ENCODE peak calls at places on chromosomes 13 and 19, in five cellular contexts. U is psoas muscle, Y is body of pancreas, Z is AG04450, S is AG04449. V is an unnamed sample.

GRCh38 chr19:56084835-56085536 is 36.1 kb downstream of the ZNF787 start:
- DNase-seq in Z (no peak), S (no peak), Y (no peak), U (no peak), V (no peak)

GRCh38 chr19:34484328-34484727 is 2.8 kb downstream of the WTIP start:
- DNase-seq in S (no peak), U (no peak), Z (no peak), Y (no peak), V (no peak)

GRCh38 chr13:113835461-113836274 is 28.2 kb downstream of the GAS6 start:
- DNase-seq in U (peak; percentile 51), Z (peak; percentile 47), S (no peak), Y (no peak), V (no peak)

GRCh38 chr19:34734601-34735103 is 609 bp downstream of the ZNF181 start:
- DNase-seq in Y (peak; percentile 66), S (no peak), U (no peak), Z (no peak), V (no peak)

GRCh38 chr13:42720116-42720857 is 61.1 kb upstream of the FAM216B start:
- DNase-seq in S (peak; percentile 94), Z (peak; percentile 91), Y (peak; percentile 58), U (no peak), V (peak; percentile 91)

GRCh38 chr13:23844132-23844531 is 45.1 kb downstream of the MIPEP start:
- DNase-seq in Z (no peak), U (no peak), Y (no peak), S (no peak), V (no peak)

GRCh38 chr19:32041681-32042292 is 303.6 kb upstream of the ZNF507 start:
- DNase-seq in U (no peak), S (no peak), Z (no peak), Y (peak; percentile 32), V (no peak)

GRCh38 chr13:40292108-40292507 is 374.3 kb downstream of the FOXO1 start:
- DNase-seq in U (no peak), S (no peak), Y (no peak), Z (no peak), V (no peak)

GRCh38 chr13:48749144-48749543 is 95.4 kb downstream of the CYSLTR2 start:
- DNase-seq in U (no peak), S (no peak), Z (no peak), Y (no peak), V (peak; percentile 23)

GRCh38 chr13:34857561-34857960 is 84.5 kb upstream of the NBEA start:
- DNase-seq in Z (no peak), Y (no peak), S (no peak), U (no peak), V (no peak)

GRCh38 chr19:38039966-38040365 is 133.0 kb downstream of the SIPA1L3 start:
- DNase-seq in Y (no peak), S (peak; percentile 86), Z (peak; percentile 55), U (no peak), V (no peak)

GRCh38 chr13:99969368-99969933 is 2.1 kb downstream of the ZIC5 start:
- DNase-seq in Y (no peak), U (no peak), Z (no peak), S (no peak), V (no peak)

GRCh38 chr13:66888698-66889097 is 341.4 kb downstream of the PCDH9 start:
- DNase-seq in S (no peak), Y (no peak), Z (no peak), U (no peak), V (no peak)

GRCh38 chr13:109200556-109200955 is 571.1 kb downstream of the MYO16 start:
- DNase-seq in Y (no peak), S (no peak), Z (no peak), U (no peak), V (no peak)

DNA sequence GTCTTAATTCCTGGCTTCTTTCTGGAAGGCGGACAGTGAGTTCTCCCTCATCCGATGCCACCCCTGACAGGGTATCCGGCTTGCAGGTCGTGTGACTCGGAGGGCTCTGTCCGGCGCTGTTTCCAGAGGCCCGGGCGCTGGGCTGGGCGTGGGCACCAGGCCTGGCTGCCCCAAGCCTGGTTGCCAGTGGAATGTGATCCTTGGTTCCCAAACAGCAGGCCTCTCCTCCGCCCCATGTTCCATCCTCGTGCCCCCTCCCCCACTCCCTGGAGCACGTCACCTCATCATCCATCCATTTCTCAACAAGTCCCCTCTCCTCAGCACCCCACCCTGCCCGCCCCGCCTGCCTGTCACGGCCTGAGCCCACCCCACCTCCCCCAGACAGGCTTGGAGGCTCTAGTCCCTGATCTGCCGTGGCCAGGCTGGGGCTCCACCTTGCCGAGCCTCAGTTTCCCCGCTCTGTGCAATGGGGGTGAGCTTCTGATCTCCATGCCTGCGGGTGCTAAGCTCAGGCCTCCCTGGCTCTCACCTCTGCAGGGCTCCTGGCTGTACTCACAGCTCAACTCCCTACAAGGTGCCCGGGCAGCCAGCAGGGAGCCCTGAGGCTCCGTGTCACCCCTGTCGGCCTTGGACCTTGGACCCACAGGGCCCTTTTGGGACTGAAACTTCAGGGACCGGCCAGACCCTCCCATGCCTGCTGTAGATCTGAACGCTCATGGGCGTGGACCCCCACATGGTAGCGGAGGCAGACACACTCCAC is 2.3 kb downstream of the TBXA2R start:
- DNase-seq in Z (no peak), U (no peak), Y (no peak), S (no peak), V (no peak)
- H3K4me3 ChIP-seq in Z (no peak overlapping the region), U (peak overlapping the region; percentile 62), Y (no peak overlapping the region), S (no peak overlapping the region), V (no peak overlapping the region)

GRCh38 chr19:53942001-53942786 is 20.5 kb upstream of the CACNG8 start:
- DNase-seq in S (no peak), U (no peak), Z (no peak), Y (no peak), V (no peak)
- TF ChIP-seq CTCF in S (no peak), U (no peak), Z (no peak), Y (no peak), V (peak; percentile 2)

GRCh38 chr19:58355215-58355796 is 2.0 kb upstream of the A1BG start:
- DNase-seq in Z (no peak), Y (no peak), U (no peak), S (no peak), V (no peak)

GRCh38 chr19:58356236-58356970 is 3.1 kb upstream of the A1BG start:
- DNase-seq in Y (no peak), U (no peak), S (no peak), Z (no peak), V (no peak)

GRCh38 chr19:58355891-58356235 is 2.6 kb upstream of the A1BG start:
- DNase-seq in Z (no peak), Y (no peak), S (no peak), U (no peak), V (no peak)

GRCh38 chr19:58357798-58358145 is 4.5 kb upstream of the A1BG start:
- DNase-seq in Y (no peak), Z (no peak), U (no peak), S (no peak), V (no peak)

DNA sequence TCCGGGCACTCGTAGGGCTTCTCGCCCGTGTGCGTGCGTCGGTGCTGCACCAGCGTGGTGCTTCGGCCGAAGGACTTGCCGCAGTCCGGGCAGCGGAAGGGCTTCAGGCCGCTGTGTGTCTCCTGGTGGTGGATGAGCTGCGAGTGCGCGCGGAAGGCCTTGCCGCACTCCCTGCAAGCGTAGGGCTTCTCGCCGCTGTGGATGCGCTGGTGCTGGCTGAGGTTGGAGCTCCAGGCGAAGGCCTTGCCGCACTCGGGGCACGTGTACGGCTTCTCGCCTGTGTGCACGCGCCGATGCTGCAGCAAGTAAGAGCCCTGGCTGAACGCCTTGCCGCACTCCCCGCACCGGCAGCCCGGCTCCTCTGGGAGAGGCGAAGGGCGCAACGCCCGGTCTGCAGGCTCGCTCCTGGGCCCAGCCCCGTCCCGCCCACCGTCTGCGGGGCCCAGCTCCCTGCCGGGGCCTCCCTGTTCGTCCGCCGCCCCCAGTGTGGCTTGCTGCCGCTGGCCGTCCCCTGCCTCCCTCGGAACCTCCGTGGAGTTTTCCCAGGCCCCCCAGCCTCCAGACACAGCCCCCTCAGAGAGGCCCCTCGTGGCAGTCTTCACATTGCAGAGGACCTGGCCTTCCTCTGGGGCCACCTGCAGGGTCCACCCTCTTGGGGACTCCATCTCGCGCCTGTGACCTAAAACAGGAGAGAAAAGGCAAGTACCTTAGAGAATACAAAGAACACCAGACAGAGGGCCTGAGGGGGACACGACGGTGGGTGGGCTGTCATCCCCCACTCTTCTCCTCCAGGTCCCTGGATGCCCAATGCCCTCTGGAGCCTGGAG is 3.9 kb upstream of the A1BG start:
- DNase-seq in Z (no peak), U (no peak), Y (no peak), S (no peak), V (no peak)
- H3K4me3 ChIP-seq in Z (no peak overlapping the region), U (peak overlapping the region; percentile 59), Y (no peak overlapping the region), S (peak overlapping the region; percentile 44), V (no peak overlapping the region)

DNA sequence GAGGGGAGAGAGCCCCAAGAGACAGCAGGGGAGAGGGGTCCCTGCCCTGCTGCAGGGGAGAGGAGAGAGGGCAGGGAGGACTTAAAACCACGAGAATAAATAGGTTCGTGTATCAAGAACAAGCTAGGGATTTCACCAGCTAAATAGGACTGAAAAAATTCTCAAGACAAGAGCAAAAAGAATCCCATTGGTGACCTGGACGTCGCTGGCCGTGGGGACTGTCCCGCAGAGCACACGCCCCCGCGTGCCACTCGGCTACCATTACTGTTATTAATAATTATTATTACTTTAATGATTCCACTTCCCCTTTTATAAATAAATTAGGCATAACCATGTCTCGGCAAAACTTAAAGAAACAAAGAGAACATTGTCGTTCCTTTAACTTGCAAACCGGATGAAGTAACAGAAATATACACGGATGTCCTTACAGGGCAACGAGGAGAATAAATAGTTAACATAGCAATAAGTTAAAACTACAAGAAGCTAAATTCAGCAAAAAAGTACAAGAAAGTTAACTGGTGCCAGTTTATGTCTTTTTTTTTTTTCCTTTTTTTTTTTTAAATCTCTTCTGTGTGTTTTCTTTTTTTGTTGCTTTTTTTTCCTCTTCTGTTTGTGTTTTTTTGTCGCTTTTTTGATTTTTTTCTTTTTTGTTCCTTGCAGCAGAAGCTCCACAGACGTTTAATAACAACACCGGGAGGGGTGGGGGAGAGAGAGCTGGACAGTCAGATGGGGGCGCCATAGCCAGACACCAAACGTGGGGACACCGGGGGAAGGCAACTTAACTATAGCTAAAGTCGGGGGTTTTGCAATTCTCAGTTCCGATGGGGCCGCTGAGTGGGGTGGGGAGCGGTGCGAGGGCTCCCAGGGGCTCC is 16.7 kb downstream of the PRKCSH start:
- DNase-seq in U (no peak), Y (no peak), Z (no peak), S (no peak), V (no peak)
- TF ChIP-seq CTCF in U (no peak), Y (no peak), Z (no peak), S (no peak), V (peak; percentile 42)

GRCh38 chr19:53130506-53130905 is 2.2 kb downstream of the ZNF415 start:
- DNase-seq in S (no peak), Z (no peak), U (peak; percentile 56), Y (no peak), V (no peak)

GRCh38 chr19:53136432-53136831 is 3.7 kb upstream of the ZNF415 start:
- DNase-seq in Y (no peak), S (no peak), U (no peak), Z (no peak), V (no peak)

GRCh38 chr19:53132231-53132991 is at the start of gene ZNF415:
- DNase-seq in S (no peak), Y (peak; percentile 83), Z (peak; percentile 41), U (peak; percentile 87), V (peak; percentile 16)

GRCh38 chr19:53131085-53131484 is 1.6 kb downstream of the ZNF415 start:
- DNase-seq in Z (no peak), S (no peak), Y (no peak), U (no peak), V (no peak)

GRCh38 chr19:53131732-53132131 is 978 bp downstream of the ZNF415 start:
- DNase-seq in Z (no peak), Y (no peak), U (no peak), S (no peak), V (no peak)
- H3K4me3 ChIP-seq in Z (peak overlapping the region; percentile 87), Y (peak overlapping the region; percentile 22), U (peak overlapping the region; percentile 78), S (peak overlapping the region; percentile 78), V (peak overlapping the region; percentile 58)

GRCh38 chr19:19185853-19186728 is 5.9 kb downstream of the BORCS8 start:
- DNase-seq in Y (no peak), U (no peak), Z (no peak), S (no peak), V (no peak)
- TF ChIP-seq CTCF in Y (peak; percentile 35), U (peak; percentile 42), Z (peak; percentile 64), S (peak; percentile 67), V (peak; percentile 79)

V was measured in retinal pigment epithelial cell.